ENCODE peak calls at places on chromosomes 3 and 15, in five cellular contexts. One of them, this sample, is unnamed.

GRCh38 chr15:30043211-30043655 is 39.5 kb upstream of the GOLGA8J start:
- DNase-seq in HepG2: no peak
- DNase-seq in H1: no peak
- DNase-seq in SK-N-SH: peak
- DNase-seq in GM12891: no peak
- DNase-seq in this sample: no peak

GRCh38 chr3:106197532-106198187 is 328.8 kb upstream of the CBLB start:
- DNase-seq in SK-N-SH: no peak
- DNase-seq in H1: no peak
- DNase-seq in GM12891: no peak
- DNase-seq in HepG2: no peak
- DNase-seq in this sample: no peak

GRCh38 chr15:78265752-78266224 is 1.4 kb downstream of the DNAJA4 start:
- DNase-seq in SK-N-SH: no peak
- DNase-seq in H1: no peak
- DNase-seq in GM12891: no peak
- DNase-seq in HepG2: no peak
- DNase-seq in this sample: no peak

GRCh38 chr3:184816654-184817053 is 4.7 kb downstream of the VPS8 start:
- DNase-seq in HepG2: no peak
- DNase-seq in H1: no peak
- DNase-seq in GM12891: no peak
- DNase-seq in SK-N-SH: no peak
- DNase-seq in this sample: no peak

GRCh38 chr3:63135362-63135761 is 142.7 kb upstream of the SYNPR start:
- DNase-seq in HepG2: no peak
- DNase-seq in GM12891: no peak
- DNase-seq in H1: no peak
- DNase-seq in SK-N-SH: no peak
- DNase-seq in this sample: no peak

GRCh38 chr3:113485161-113485609 is 29.8 kb downstream of the SPICE1 start:
- DNase-seq in GM12891: no peak
- DNase-seq in SK-N-SH: no peak
- DNase-seq in H1: no peak
- DNase-seq in HepG2: peak
- DNase-seq in this sample: no peak

GRCh38 chr15:64343841-64344240 is 12.1 kb downstream of the CSNK1G1 start:
- DNase-seq in H1: no peak
- DNase-seq in GM12891: no peak
- DNase-seq in HepG2: no peak
- DNase-seq in SK-N-SH: no peak
- DNase-seq in this sample: no peak

GRCh38 chr15:68986292-68986691 is 28.2 kb upstream of the NOX5 start:
- DNase-seq in HepG2: no peak
- DNase-seq in SK-N-SH: no peak
- DNase-seq in GM12891: no peak
- DNase-seq in H1: no peak
- DNase-seq in this sample: no peak

GRCh38 chr3:141370065-141370533 is 1.8 kb downstream of the ZBTB38 start:
- DNase-seq in HepG2: peak
- DNase-seq in H1: no peak
- DNase-seq in SK-N-SH: peak
- DNase-seq in GM12891: peak
- DNase-seq in this sample: peak

GRCh38 chr3:179082416-179082815 is 10.8 kb upstream of the ZMAT3 start:
- DNase-seq in GM12891: no peak
- DNase-seq in H1: no peak
- DNase-seq in SK-N-SH: no peak
- DNase-seq in HepG2: no peak
- DNase-seq in this sample: no peak

GRCh38 chr3:143358155-143358792 is 238.7 kb downstream of the CHST2 start:
- DNase-seq in HepG2: no peak
- DNase-seq in H1: no peak
- DNase-seq in SK-N-SH: no peak
- DNase-seq in GM12891: no peak
- DNase-seq in this sample: no peak

GRCh38 chr3:128455116-128455515 is 11.6 kb downstream of the DNAJB8 start:
- DNase-seq in HepG2: no peak
- DNase-seq in GM12891: no peak
- DNase-seq in H1: no peak
- DNase-seq in SK-N-SH: no peak
- DNase-seq in this sample: no peak

GRCh38 chr3:152281032-152281713 is 12.4 kb downstream of the MBNL1 start:
- DNase-seq in SK-N-SH: no peak
- DNase-seq in HepG2: peak
- DNase-seq in H1: no peak
- DNase-seq in GM12891: no peak
- DNase-seq in this sample: no peak

GRCh38 chr3:38049358-38050126 is 10.5 kb downstream of the DLEC1 start:
- DNase-seq in SK-N-SH: no peak
- DNase-seq in GM12891: no peak
- DNase-seq in H1: no peak
- DNase-seq in HepG2: no peak
- DNase-seq in this sample: no peak

GRCh38 chr15:98651581-98652220 is 3.4 kb downstream of the IGF1R start:
- DNase-seq in SK-N-SH: no peak
- DNase-seq in H1: no peak
- DNase-seq in GM12891: no peak
- DNase-seq in HepG2: no peak
- DNase-seq in this sample: no peak

GRCh38 chr15:73550190-73550589 is 83.0 kb downstream of the NPTN start:
- DNase-seq in HepG2: no peak
- DNase-seq in SK-N-SH: no peak
- DNase-seq in H1: no peak
- DNase-seq in GM12891: no peak
- DNase-seq in this sample: no peak

GRCh38 chr3:3509665-3510064 is 289.6 kb upstream of the LRRN1 start:
- DNase-seq in H1: no peak
- DNase-seq in HepG2: no peak
- DNase-seq in GM12891: no peak
- DNase-seq in SK-N-SH: no peak
- DNase-seq in this sample: no peak

GRCh38 chr15:79078763-79079395 is 11.7 kb downstream of the RASGRF1 start:
- DNase-seq in GM12891: no peak
- DNase-seq in SK-N-SH: no peak
- DNase-seq in HepG2: no peak
- DNase-seq in H1: no peak
- DNase-seq in this sample: peak

GRCh38 chr15:71251548-71252035 is 136.3 kb downstream of the THSD4 start:
- DNase-seq in SK-N-SH: peak
- DNase-seq in GM12891: no peak
- DNase-seq in HepG2: no peak
- DNase-seq in H1: no peak
- DNase-seq in this sample: no peak

GRCh38 chr15:71245588-71245987 is 130.3 kb downstream of the THSD4 start:
- DNase-seq in SK-N-SH: no peak
- DNase-seq in H1: no peak
- DNase-seq in HepG2: no peak
- DNase-seq in GM12891: no peak
- DNase-seq in this sample: no peak

GRCh38 chr15:71250936-71251468 is 135.7 kb downstream of the THSD4 start:
- DNase-seq in SK-N-SH: peak
- DNase-seq in HepG2: no peak
- DNase-seq in H1: no peak
- DNase-seq in GM12891: no peak
- DNase-seq in this sample: no peak

GRCh38 chr15:71252036-71252898 is 137.0 kb downstream of the THSD4 start:
- DNase-seq in GM12891: no peak
- DNase-seq in H1: no peak
- DNase-seq in SK-N-SH: peak
- DNase-seq in HepG2: no peak
- DNase-seq in this sample: no peak

DNA sequence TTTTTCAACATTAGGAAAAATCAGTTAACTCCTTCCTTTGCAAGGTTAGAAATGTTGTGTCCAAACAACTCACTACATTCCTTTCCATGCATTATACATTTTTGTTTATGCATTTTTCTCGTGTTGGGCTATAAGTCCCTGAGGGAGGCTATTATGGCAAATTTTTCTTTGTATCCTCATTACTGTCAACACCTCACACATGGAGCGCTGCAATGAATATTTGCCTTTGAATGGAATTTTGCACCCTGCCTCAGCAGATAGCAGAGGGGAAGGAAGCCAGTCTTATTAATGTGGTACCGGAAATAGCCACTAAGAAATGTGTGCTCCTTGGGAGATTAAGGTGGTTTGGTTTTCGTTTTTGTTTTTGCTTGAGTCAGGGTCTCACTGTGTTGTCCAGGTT is 134.7 kb downstream of the THSD4 start:
- DNase-seq in GM12891: no peak
- DNase-seq in HepG2: no peak
- DNase-seq in H1: no peak
- DNase-seq in SK-N-SH: no peak
- DNase-seq in this sample: no peak
- TF ChIP-seq TAF1 in GM12891: no peak
- TF ChIP-seq TAF1 in HepG2: no peak
- TF ChIP-seq TAF1 in H1: no peak
- TF ChIP-seq TAF1 in SK-N-SH: no peak
- TF ChIP-seq TAF1 in this sample: no peak

GRCh38 chr15:95948371-95948770 is 382.1 kb upstream of the NR2F2 start:
- DNase-seq in H1: no peak
- DNase-seq in SK-N-SH: no peak
- DNase-seq in GM12891: no peak
- DNase-seq in HepG2: no peak
- DNase-seq in this sample: no peak
- TF ChIP-seq POLR2AphosphoS5 in H1: no peak
- TF ChIP-seq POLR2AphosphoS5 in SK-N-SH: no peak
- TF ChIP-seq POLR2AphosphoS5 in GM12891: no peak
- TF ChIP-seq POLR2AphosphoS5 in HepG2: no peak
- TF ChIP-seq POLR2AphosphoS5 in this sample: no peak

GRCh38 chr3:45272828-45273470 is 46.9 kb upstream of the TMEM158 start:
- DNase-seq in HepG2: no peak
- DNase-seq in H1: no peak
- DNase-seq in GM12891: no peak
- DNase-seq in SK-N-SH: no peak
- DNase-seq in this sample: no peak

GRCh38 chr3:45272411-45272810 is 46.3 kb upstream of the TMEM158 start:
- DNase-seq in SK-N-SH: no peak
- DNase-seq in H1: no peak
- DNase-seq in GM12891: no peak
- DNase-seq in HepG2: no peak
- DNase-seq in this sample: no peak

GRCh38 chr3:45273681-45274515 is 47.8 kb upstream of the TMEM158 start:
- DNase-seq in SK-N-SH: no peak
- DNase-seq in GM12891: no peak
- DNase-seq in H1: no peak
- DNase-seq in HepG2: no peak
- DNase-seq in this sample: no peak

GRCh38 chr3:45267097-45267496 is 41.0 kb upstream of the TMEM158 start:
- DNase-seq in SK-N-SH: no peak
- DNase-seq in GM12891: no peak
- DNase-seq in H1: no peak
- DNase-seq in HepG2: no peak
- DNase-seq in this sample: no peak

GRCh38 chr3:45269952-45270351 is 43.9 kb upstream of the TMEM158 start:
- DNase-seq in GM12891: no peak
- DNase-seq in H1: no peak
- DNase-seq in SK-N-SH: no peak
- DNase-seq in HepG2: no peak
- DNase-seq in this sample: no peak
- TF ChIP-seq TAF1 in GM12891: no peak
- TF ChIP-seq TAF1 in H1: no peak
- TF ChIP-seq TAF1 in SK-N-SH: no peak
- TF ChIP-seq TAF1 in HepG2: no peak
- TF ChIP-seq TAF1 in this sample: no peak

GRCh38 chr3:188711898-188712256 is 459.9 kb upstream of the TPRG1 start:
- DNase-seq in SK-N-SH: no peak
- DNase-seq in HepG2: no peak
- DNase-seq in H1: no peak
- DNase-seq in GM12891: no peak
- DNase-seq in this sample: no peak

GRCh38 chr3:188706599-188706998 is 465.2 kb upstream of the TPRG1 start:
- DNase-seq in GM12891: no peak
- DNase-seq in H1: no peak
- DNase-seq in SK-N-SH: no peak
- DNase-seq in HepG2: no peak
- DNase-seq in this sample: no peak

GRCh38 chr3:188707396-188708288 is 464.1 kb upstream of the TPRG1 start:
- DNase-seq in SK-N-SH: no peak
- DNase-seq in H1: no peak
- DNase-seq in HepG2: peak
- DNase-seq in GM12891: no peak
- DNase-seq in this sample: no peak

GRCh38 chr3:188712257-188712924 is 459.4 kb upstream of the TPRG1 start:
- DNase-seq in HepG2: peak
- DNase-seq in H1: no peak
- DNase-seq in GM12891: no peak
- DNase-seq in SK-N-SH: no peak
- DNase-seq in this sample: no peak
- TF ChIP-seq POLR2AphosphoS5 in HepG2: no peak
- TF ChIP-seq POLR2AphosphoS5 in H1: no peak
- TF ChIP-seq POLR2AphosphoS5 in GM12891: no peak
- TF ChIP-seq POLR2AphosphoS5 in SK-N-SH: no peak
- TF ChIP-seq POLR2AphosphoS5 in this sample: no peak

DNA sequence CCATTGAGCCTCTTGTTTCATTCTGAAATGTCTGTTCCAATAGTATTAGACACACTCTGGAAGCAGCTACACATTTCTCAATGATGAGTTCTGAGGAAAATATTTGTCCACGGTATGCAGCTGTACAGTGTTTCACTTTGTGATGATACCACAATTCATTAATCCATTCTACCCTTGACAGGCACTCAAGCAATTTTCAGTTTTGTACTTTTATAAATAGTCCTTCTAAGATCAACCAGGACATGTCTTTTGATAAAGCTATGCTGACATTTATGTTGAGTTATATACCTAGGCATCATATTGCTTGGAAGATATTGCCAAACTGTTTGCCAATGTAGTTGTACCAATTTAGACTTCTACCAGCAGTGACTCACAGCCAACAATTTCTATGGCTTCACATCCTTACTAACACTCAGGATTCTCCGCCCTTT is 165.1 kb upstream of the COL8A1 start:
- DNase-seq in H1: no peak
- DNase-seq in SK-N-SH: no peak
- DNase-seq in HepG2: no peak
- DNase-seq in GM12891: no peak
- DNase-seq in this sample: no peak
- TF ChIP-seq TAF1 in H1: no peak
- TF ChIP-seq TAF1 in SK-N-SH: no peak
- TF ChIP-seq TAF1 in HepG2: no peak
- TF ChIP-seq TAF1 in GM12891: no peak
- TF ChIP-seq TAF1 in this sample: no peak

This sample was measured in GM12892.